ENCODE peak calls at places on chromosomes 1 and 21, in four cellular contexts. A is H9, M is nephron progenitor cell, Q is kidney epithelial cell. P is an unnamed sample.

GRCh38 chr1:205259361-205259832 is 31.7 kb downstream of the TMCC2 start:
- DNase-seq in A (no peak), M (no peak), Q (no peak), P (no peak)

GRCh38 chr1:205680073-205680851 is at the start of gene SLC45A3:
- DNase-seq in A (peak; percentile 75), M (peak; percentile 78), Q (no peak), P (no peak)

GRCh38 chr1:211133393-211133840 is 531 bp downstream of the KCNH1 start:
- DNase-seq in A (peak; percentile 58), M (peak; percentile 36), Q (no peak), P (no peak)

GRCh38 chr1:188709146-188709545 is 1768.5 kb downstream of the BRINP3 start:
- DNase-seq in A (no peak), M (no peak), Q (no peak), P (no peak)

GRCh38 chr1:13617773-13618172 is 34.1 kb downstream of the PDPN start:
- DNase-seq in A (no peak), M (no peak), Q (no peak), P (no peak)

GRCh38 chr1:58162952-58163550 is 383.5 kb downstream of the OMA1 start:
- DNase-seq in A (peak; percentile 71), M (peak; percentile 66), Q (peak; percentile 19), P (peak; percentile 66)

GRCh38 chr1:166007176-166007575 is 159.6 kb downstream of the FAM78B start:
- DNase-seq in A (no peak), M (no peak), Q (no peak), P (no peak)

GRCh38 chr1:16127676-16128337 is 28.1 kb downstream of the EPHA2 start:
- DNase-seq in A (no peak), M (no peak), Q (no peak), P (no peak)

GRCh38 chr1:235297579-235297978 is 30.4 kb downstream of the ARID4B start:
- DNase-seq in A (no peak), M (no peak), Q (no peak), P (no peak)

GRCh38 chr1:2233997-2234761 is 6.1 kb downstream of the SKI start:
- DNase-seq in A (peak; percentile 30), M (no peak), Q (no peak), P (no peak)

GRCh38 chr1:63817700-63818099 is 43.9 kb downstream of the ROR1 start:
- DNase-seq in A (no peak), M (no peak), Q (no peak), P (no peak)

GRCh38 chr1:236150972-236151371 is 8.6 kb downstream of the GPR137B start:
- DNase-seq in A (no peak), M (no peak), Q (no peak), P (no peak)

GRCh38 chr1:21622466-21623315 is 46.5 kb downstream of the RAP1GAP start:
- DNase-seq in A (peak; percentile 59), M (peak; percentile 82), Q (no peak), P (no peak)

GRCh38 chr1:7469255-7469938 is 301.7 kb upstream of the VAMP3 start:
- DNase-seq in A (no peak), M (no peak), Q (no peak), P (no peak)

GRCh38 chr1:207797229-207797973 is 45.5 kb downstream of the CD46 start:
- DNase-seq in A (peak; percentile 71), M (peak; percentile 77), Q (peak; percentile 60), P (peak; percentile 63)

GRCh38 chr21:45555557-45556301 is 13.5 kb upstream of the SLC19A1 start:
- DNase-seq in A (peak; percentile 92), M (peak; percentile 79), Q (no peak), P (peak; percentile 97)

GRCh38 chr1:201568258-201568657 is 29.3 kb downstream of the NAV1 start:
- DNase-seq in A (no peak), M (no peak), Q (no peak), P (no peak)